ENCODE peak calls at places on chromosomes 2 and 18, in eight cellular contexts. U is PC-9; P is GM12865; N is body of pancreas; L is cardiac muscle cell; M is astrocyte; D is CD4-positive, alpha-beta memory T cell; Y is fibroblast of lung. F is an unnamed sample.

GRCh38 chr2:27752551-27753237 is 18.8 kb upstream of the MRPL33 start:
- DNase-seq in U (peak), P (no peak), N (peak), L (peak), M (no peak), D (no peak), Y (no peak), F (no peak)

GRCh38 chr2:83874066-83874465 is 585.0 kb downstream of the SUCLG1 start:
- DNase-seq in U (no peak), P (no peak), N (no peak), L (no peak), M (no peak), D (no peak), Y (no peak), F (no peak)

GRCh38 chr2:60565472-60565871 is 12.0 kb upstream of the BCL11A start:
- DNase-seq in U (no peak), P (peak), N (peak), L (no peak), M (no peak), D (no peak), Y (peak), F (no peak)

GRCh38 chr2:159086874-159087273 is 118.4 kb downstream of the TANC1 start:
- DNase-seq in U (no peak), P (no peak), N (no peak), L (no peak), M (no peak), D (no peak), Y (no peak), F (no peak)

GRCh38 chr2:173149491-173149890 is 73.8 kb downstream of the MAP3K20 start:
- DNase-seq in U (no peak), P (no peak), N (no peak), L (no peak), M (no peak), D (peak), Y (no peak), F (no peak)

GRCh38 chr18:48813833-48814489 is 136.8 kb downstream of the SMAD7 start:
- DNase-seq in U (no peak), P (peak), N (no peak), L (no peak), M (no peak), D (peak), Y (no peak), F (peak)

GRCh38 chr18:48122376-48122775 is 191.9 kb upstream of the SMAD2 start:
- DNase-seq in U (no peak), P (no peak), N (no peak), L (no peak), M (no peak), D (no peak), Y (no peak), F (no peak)

GRCh38 chr18:38033282-38033681 is 467.7 kb upstream of the CELF4 start:
- DNase-seq in U (no peak), P (no peak), N (no peak), L (no peak), M (no peak), D (no peak), Y (no peak), F (no peak)

GRCh38 chr2:65153515-65153914 is 23.6 kb upstream of the RAB1A start:
- DNase-seq in U (peak), P (no peak), N (no peak), L (no peak), M (no peak), D (no peak), Y (no peak), F (no peak)

GRCh38 chr2:23283653-23284052 is 101.3 kb upstream of the KLHL29 start:
- DNase-seq in U (peak), P (no peak), N (no peak), L (no peak), M (peak), D (no peak), Y (peak), F (no peak)

GRCh38 chr2:62460175-62460574 is 45.8 kb downstream of the TMEM17 start:
- DNase-seq in U (no peak), P (no peak), N (no peak), L (no peak), M (no peak), D (no peak), Y (no peak), F (no peak)

GRCh38 chr2:55901322-55901721 is 22.3 kb downstream of the EFEMP1 start:
- DNase-seq in U (no peak), P (no peak), N (no peak), L (no peak), M (peak), D (no peak), Y (peak), F (no peak)

GRCh38 chr2:153963247-153963646 is 91.5 kb downstream of the GALNT13 start:
- DNase-seq in U (no peak), P (no peak), N (no peak), L (no peak), M (no peak), D (no peak), Y (peak), F (no peak)

GRCh38 chr2:75646090-75646582 is 447 bp upstream of the MRPL19 start:
- DNase-seq in U (no peak), P (no peak), N (no peak), L (no peak), M (no peak), D (no peak), Y (no peak), F (no peak)

GRCh38 chr2:176085861-176086771 is 2.4 kb upstream of the EVX2 start:
- DNase-seq in U (no peak), P (peak), N (peak), L (peak), M (no peak), D (no peak), Y (peak), F (no peak)

GRCh38 chr2:102051659-102052366 is 60.1 kb downstream of the IL1R2 start:
- DNase-seq in U (no peak), P (no peak), N (no peak), L (no peak), M (peak), D (no peak), Y (peak), F (no peak)

GRCh38 chr2:107729456-107729855 is 97.2 kb upstream of the RGPD4 start:
- DNase-seq in U (no peak), P (no peak), N (no peak), L (no peak), M (no peak), D (no peak), Y (no peak), F (no peak)

GRCh38 chr18:49017813-49018552 is 67.2 kb upstream of the SMAD7 start:
- DNase-seq in U (no peak), P (no peak), N (no peak), L (no peak), M (no peak), D (no peak), Y (no peak), F (peak)

GRCh38 chr2:240850756-240851077 is 17.9 kb upstream of the AGXT start:
- DNase-seq in U (no peak), P (no peak), N (no peak), L (no peak), M (no peak), D (no peak), Y (no peak), F (no peak)

GRCh38 chr2:102418421-102418961 is 4.5 kb upstream of the IL18RAP start:
- DNase-seq in U (no peak), P (peak), N (no peak), L (no peak), M (peak), D (peak), Y (peak), F (no peak)

GRCh38 chr2:134406311-134406710 is 152.4 kb downstream of the MGAT5 start:
- DNase-seq in U (peak), P (no peak), N (peak), L (no peak), M (no peak), D (no peak), Y (no peak), F (no peak)

GRCh38 chr2:238596571-238597551 is 170.1 kb downstream of the ASB1 start:
- DNase-seq in U (peak), P (no peak), N (peak), L (no peak), M (peak), D (no peak), Y (peak), F (no peak)

GRCh38 chr2:196433116-196433515 is 206.4 kb upstream of the CCDC150 start:
- DNase-seq in U (no peak), P (no peak), N (no peak), L (no peak), M (no peak), D (no peak), Y (no peak), F (no peak)

GRCh38 chr2:164771897-164772296 is 69.7 kb downstream of the COBLL1 start:
- DNase-seq in U (no peak), P (no peak), N (no peak), L (no peak), M (no peak), D (no peak), Y (no peak), F (no peak)

GRCh38 chr2:172736419-172737174 is 952 bp downstream of the RAPGEF4 start:
- DNase-seq in U (no peak), P (no peak), N (peak), L (peak), M (no peak), D (no peak), Y (no peak), F (no peak)

GRCh38 chr2:37829202-37829601 is 95.9 kb upstream of the RMDN2 start:
- DNase-seq in U (peak), P (peak), N (no peak), L (no peak), M (peak), D (no peak), Y (peak), F (no peak)

GRCh38 chr2:10329880-10330699 is 27.4 kb downstream of the HPCAL1 start:
- DNase-seq in U (no peak), P (no peak), N (no peak), L (no peak), M (peak), D (peak), Y (peak), F (no peak)

GRCh38 chr2:61993422-61994024 is 88.0 kb downstream of the COMMD1 start:
- DNase-seq in U (peak), P (peak), N (peak), L (peak), M (peak), D (peak), Y (peak), F (no peak)

GRCh38 chr2:169767243-169767888 is 31.3 kb upstream of the SSB start:
- DNase-seq in U (no peak), P (peak), N (peak), L (peak), M (peak), D (peak), Y (peak), F (peak)

GRCh38 chr2:200129756-200130462 is 174.5 kb downstream of the MAIP1 start:
- DNase-seq in U (peak), P (no peak), N (no peak), L (no peak), M (no peak), D (no peak), Y (no peak), F (no peak)

GRCh38 chr2:128405981-128406601 is 87.4 kb upstream of the HS6ST1 start:
- DNase-seq in U (no peak), P (no peak), N (no peak), L (no peak), M (no peak), D (no peak), Y (no peak), F (no peak)

GRCh38 chr18:26089247-26090129 is 925 bp downstream of the SS18 start:
- DNase-seq in U (no peak), P (peak), N (no peak), L (peak), M (peak), D (peak), Y (peak), F (no peak)

GRCh38 chr2:6011871-6012380 is 319.7 kb downstream of the SOX11 start:
- DNase-seq in U (no peak), P (no peak), N (no peak), L (no peak), M (no peak), D (no peak), Y (no peak), F (no peak)

GRCh38 chr2:29224693-29225551 is 109.7 kb downstream of the CLIP4 start:
- DNase-seq in U (no peak), P (no peak), N (no peak), L (no peak), M (no peak), D (no peak), Y (no peak), F (peak)

GRCh38 chr2:9547272-9547991 is 8.2 kb downstream of the ADAM17 start:
- DNase-seq in U (no peak), P (no peak), N (no peak), L (no peak), M (peak), D (no peak), Y (peak), F (no peak)

GRCh38 chr2:39141346-39142011 is 20.6 kb upstream of the SOS1 start:
- DNase-seq in U (peak), P (peak), N (no peak), L (peak), M (peak), D (no peak), Y (peak), F (no peak)

GRCh38 chr2:39138837-39139211 is 18.0 kb upstream of the SOS1 start:
- DNase-seq in U (no peak), P (no peak), N (no peak), L (no peak), M (no peak), D (no peak), Y (no peak), F (no peak)

GRCh38 chr2:39139511-39140237 is 18.8 kb upstream of the SOS1 start:
- DNase-seq in U (no peak), P (no peak), N (no peak), L (no peak), M (no peak), D (no peak), Y (no peak), F (no peak)

GRCh38 chr2:39142012-39142346 is 21.1 kb upstream of the SOS1 start:
- DNase-seq in U (no peak), P (no peak), N (no peak), L (no peak), M (no peak), D (peak), Y (no peak), F (no peak)

DNA sequence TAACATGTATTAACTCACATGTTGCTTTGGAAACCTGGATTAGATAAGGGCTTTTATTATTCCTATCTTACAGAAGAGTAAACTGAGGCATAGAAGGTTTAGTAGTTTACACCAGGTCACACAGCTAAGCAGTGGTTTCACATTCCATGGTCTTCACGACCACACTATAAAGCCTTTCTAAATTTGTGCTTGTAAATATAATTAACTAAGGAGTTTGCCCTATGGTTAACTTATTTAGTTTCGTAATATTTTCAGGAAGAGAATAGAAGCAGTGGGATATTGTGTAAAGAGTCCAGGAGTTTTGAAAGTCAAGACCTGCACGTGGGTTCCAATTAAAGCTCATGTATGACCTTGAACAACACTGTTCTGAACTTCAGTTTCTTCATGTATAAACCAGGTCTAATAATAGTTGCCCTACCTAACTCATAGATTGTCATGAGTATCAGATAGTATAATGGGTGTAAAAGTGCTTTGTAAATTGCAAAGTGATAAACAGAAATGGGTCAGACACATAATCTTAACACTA is 19.5 kb upstream of the SOS1 start:
- DNase-seq in U (no peak), P (no peak), N (no peak), L (no peak), M (no peak), D (no peak), Y (no peak), F (no peak)
- H3K4me3 ChIP-seq in U (no peak), P (no peak), N (no peak), L (no peak), M (no peak), D (no peak), Y (no peak), F (no peak)

DNA sequence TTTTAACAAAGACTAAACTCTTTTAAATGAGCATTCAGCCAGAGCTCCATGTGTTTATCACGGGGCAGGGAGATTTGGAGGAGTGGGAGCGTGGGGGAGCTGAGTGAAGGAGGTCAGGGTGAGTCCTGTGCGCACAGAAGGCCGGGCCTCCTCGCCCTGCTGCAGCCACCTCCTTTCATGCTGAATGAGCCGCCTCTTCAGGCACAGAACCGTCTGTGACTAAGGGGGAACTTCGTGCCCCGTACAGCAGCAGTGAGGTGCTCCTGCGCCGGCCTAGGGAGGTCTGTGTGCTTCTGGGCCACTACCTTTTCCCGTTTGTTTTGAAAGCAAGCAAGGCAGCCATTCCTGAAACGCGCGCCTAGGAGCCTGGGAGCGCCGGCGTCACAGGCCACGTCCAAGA is 27.1 kb upstream of the ZNF516 start:
- DNase-seq in U (no peak), P (no peak), N (no peak), L (no peak), M (no peak), D (no peak), Y (peak), F (no peak)
- H3K4me3 ChIP-seq in U (no peak), P (no peak), N (no peak), L (no peak), M (no peak), D (no peak), Y (no peak), F (no peak)

GRCh38 chr2:44802409-44803099 is 138.9 kb upstream of the SIX3 start:
- DNase-seq in U (no peak), P (no peak), N (no peak), L (peak), M (no peak), D (no peak), Y (no peak), F (no peak)
- H3K4me3 ChIP-seq in U (peak), P (peak), N (no peak), L (peak), M (no peak), D (no peak), Y (no peak), F (no peak)

GRCh38 chr2:221844966-221845365 is 272.9 kb upstream of the EPHA4 start:
- DNase-seq in U (peak), P (peak), N (no peak), L (no peak), M (no peak), D (no peak), Y (no peak), F (no peak)

GRCh38 chr2:221850076-221850475 is 278.0 kb upstream of the EPHA4 start:
- DNase-seq in U (peak), P (no peak), N (no peak), L (no peak), M (peak), D (no peak), Y (peak), F (no peak)

GRCh38 chr2:221848286-221848685 is 276.2 kb upstream of the EPHA4 start:
- DNase-seq in U (peak), P (no peak), N (no peak), L (no peak), M (peak), D (no peak), Y (peak), F (no peak)

DNA sequence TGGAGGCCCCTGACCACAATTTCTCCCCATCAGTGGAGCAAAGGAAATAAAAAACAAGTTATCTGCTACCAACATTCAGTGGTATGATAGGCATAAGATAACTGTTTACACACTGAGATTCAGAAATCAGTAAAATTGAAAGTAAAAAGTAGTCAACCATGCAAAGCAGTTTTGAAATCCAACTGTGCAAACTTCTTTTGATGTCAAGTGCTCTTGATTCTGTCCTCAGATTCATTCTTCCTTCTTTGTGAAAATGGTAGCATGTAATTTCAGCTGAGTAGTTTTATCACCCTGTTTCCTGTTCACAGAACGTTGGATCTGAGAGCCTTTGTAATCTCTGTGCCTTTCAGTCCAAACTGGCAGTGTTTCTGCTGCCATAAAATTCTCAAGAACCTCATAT is 272.1 kb upstream of the EPHA4 start:
- DNase-seq in U (no peak), P (peak), N (no peak), L (no peak), M (no peak), D (no peak), Y (no peak), F (no peak)
- H3K4me3 ChIP-seq in U (no peak), P (no peak), N (no peak), L (no peak), M (no peak), D (no peak), Y (no peak), F (no peak)

GRCh38 chr18:12287131-12287681 is 20.8 kb upstream of the TUBB6 start:
- DNase-seq in U (no peak), P (no peak), N (peak), L (no peak), M (no peak), D (no peak), Y (no peak), F (no peak)
- H3K4me3 ChIP-seq in U (peak), P (no peak), N (no peak), L (peak), M (peak), D (no peak), Y (peak), F (peak)

F was measured in dorsolateral prefrontal cortex.